ENCODE peak calls at places on chromosomes 13 and 19, in five cellular contexts. S is NCI-H2107, O is H9, I is GM04503, K is omental fat pad. Q is an unnamed sample.

GRCh38 chr19:39936622-39937021 is 2.2 kb upstream of the FCGBP start:
- DNase-seq in I (no peak), K (no peak), S (no peak), O (no peak), Q (no peak)

GRCh38 chr13:72463561-72463960 is 263.9 kb downstream of the MZT1 start:
- DNase-seq in K (no peak), I (no peak), O (no peak), S (no peak), Q (peak; percentile 7)

GRCh38 chr13:60112771-60113170 is 51.0 kb downstream of the DIAPH3 start:
- DNase-seq in O (no peak), S (no peak), I (peak; percentile 21), K (no peak), Q (no peak)

GRCh38 chr19:38709119-38709518 is 35.2 kb downstream of the CAPN12 start:
- DNase-seq in S (no peak), O (no peak), I (no peak), K (no peak), Q (no peak)

GRCh38 chr13:99083976-99084375 is 106.1 kb upstream of the DOCK9 start:
- DNase-seq in O (no peak), K (no peak), I (no peak), S (no peak), Q (peak; percentile 56)

GRCh38 chr19:45187421-45188100 is 9.0 kb downstream of the BLOC1S3 start:
- DNase-seq in O (peak; percentile 63), K (no peak), S (no peak), I (no peak), Q (peak; percentile 25)

GRCh38 chr19:11203194-11204075 is 6.1 kb upstream of the KANK2 start:
- DNase-seq in K (peak; percentile 63), S (no peak), O (peak; percentile 79), I (peak; percentile 65), Q (peak; percentile 61)

GRCh38 chr13:50235604-50236003 is 220.4 kb downstream of the KCNRG start:
- DNase-seq in K (no peak), I (no peak), S (no peak), O (no peak), Q (no peak)